ENCODE peak calls at places on chromosomes 2 and 18, in five cellular contexts. O is Peyer's patch, A is fibroblast of lung, Y is A673, R is thoracic aorta. G is an unnamed sample.

GRCh38 chr2:5694016-5694690 is 2.0 kb downstream of the SOX11 start:
- DNase-seq in O (no peak), A (peak; percentile 27), Y (peak; percentile 71), R (no peak), G (no peak)

GRCh38 chr2:159206736-159207380 is 79.6 kb downstream of the WDSUB1 start:
- DNase-seq in O (no peak), A (no peak), Y (no peak), R (no peak), G (no peak)

GRCh38 chr18:50356036-50356945 is 18.6 kb upstream of the SKA1 start:
- DNase-seq in O (no peak), A (no peak), Y (no peak), R (no peak), G (no peak)

GRCh38 chr18:48861181-48861715 is 89.5 kb downstream of the SMAD7 start:
- DNase-seq in O (no peak), A (no peak), Y (no peak), R (no peak), G (no peak)

GRCh38 chr2:110116033-110116710 is 550 bp upstream of the MALL start:
- DNase-seq in O (no peak), A (peak; percentile 81), Y (no peak), R (no peak), G (no peak)

GRCh38 chr2:181586569-181587076 is 70.3 kb downstream of the CERKL start:
- DNase-seq in O (no peak), A (peak; percentile 29), Y (no peak), R (no peak), G (no peak)

GRCh38 chr2:236286866-236287545 is 22.8 kb upstream of the ASB18 start:
- DNase-seq in O (no peak), A (no peak), Y (peak; percentile 11), R (no peak), G (no peak)

GRCh38 chr18:57657566-57657965 is 35.9 kb upstream of the NARS1 start:
- DNase-seq in O (no peak), A (peak; percentile 31), Y (no peak), R (no peak), G (no peak)

GRCh38 chr2:145344076-145344724 is 824.3 kb upstream of the ZEB2 start:
- DNase-seq in O (no peak), A (no peak), Y (no peak), R (no peak), G (no peak)

GRCh38 chr18:6755107-6755506 is 25.6 kb downstream of the ARHGAP28 start:
- DNase-seq in O (no peak), A (no peak), Y (no peak), R (no peak), G (no peak)

GRCh38 chr2:242024751-242025355 is 155.3 kb downstream of the RTP5 start:
- DNase-seq in O (no peak), A (no peak), Y (no peak), R (no peak), G (peak; percentile 5)

GRCh38 chr2:112712903-112713584 is 7.8 kb upstream of the NT5DC4 start:
- DNase-seq in O (no peak), A (peak; percentile 54), Y (no peak), R (no peak), G (no peak)

GRCh38 chr2:154707994-154708393 is 9.5 kb downstream of the KCNJ3 start:
- DNase-seq in O (no peak), A (no peak), Y (no peak), R (no peak), G (no peak)

GRCh38 chr2:31271851-31272267 is 37.9 kb downstream of the EHD3 start:
- DNase-seq in O (no peak), A (no peak), Y (no peak), R (no peak), G (no peak)

GRCh38 chr2:207504513-207505171 is 25.1 kb upstream of the CREB1 start:
- DNase-seq in O (no peak), A (peak; percentile 83), Y (peak; percentile 75), R (no peak), G (no peak)

GRCh38 chr2:136384541-136385303 is 266.8 kb upstream of the CXCR4 start:
- DNase-seq in O (peak; percentile 48), A (peak; percentile 23), Y (peak; percentile 54), R (no peak), G (no peak)

GRCh38 chr2:172282944-172283343 is 144.4 kb upstream of the ITGA6 start:
- DNase-seq in O (no peak), A (peak; percentile 93), Y (peak; percentile 63), R (no peak), G (no peak)

GRCh38 chr2:239378021-239378917 is 22.6 kb downstream of the HDAC4 start:
- DNase-seq in O (no peak), A (no peak), Y (no peak), R (no peak), G (no peak)

GRCh38 chr2:26067980-26068507 is 34.2 kb downstream of the RAB10 start:
- DNase-seq in O (no peak), A (no peak), Y (no peak), R (no peak), G (no peak)

GRCh38 chr2:145777297-145777696 is 1257.4 kb upstream of the ZEB2 start:
- DNase-seq in O (no peak), A (peak; percentile 23), Y (no peak), R (no peak), G (no peak)

GRCh38 chr2:67540962-67541361 is 143.8 kb downstream of the ETAA1 start:
- DNase-seq in O (no peak), A (no peak), Y (no peak), R (no peak), G (no peak)

GRCh38 chr2:148234143-148234542 is 213.3 kb downstream of the MBD5 start:
- DNase-seq in O (no peak), A (no peak), Y (no peak), R (no peak), G (no peak)

GRCh38 chr2:8412586-8412985 is 269.3 kb upstream of the ID2 start:
- DNase-seq in O (no peak), A (peak; percentile 51), Y (peak; percentile 77), R (no peak), G (no peak)

GRCh38 chr18:59927246-59927825 is 27.5 kb downstream of the PMAIP1 start:
- DNase-seq in O (no peak), A (no peak), Y (no peak), R (no peak), G (no peak)

GRCh38 chr2:70552501-70553333 is 909 bp downstream of the TGFA start:
- DNase-seq in O (no peak), A (no peak), Y (peak; percentile 13), R (no peak), G (no peak)

GRCh38 chr2:209523778-209524362 is 100.0 kb downstream of the MAP2 start:
- DNase-seq in O (no peak), A (no peak), Y (no peak), R (no peak), G (no peak)

GRCh38 chr2:135494503-135494902 is 36.5 kb downstream of the ZRANB3 start:
- DNase-seq in O (no peak), A (peak; percentile 63), Y (no peak), R (no peak), G (no peak)

GRCh38 chr2:74052732-74053712 is 68.3 kb downstream of the TET3 start:
- DNase-seq in O (no peak), A (no peak), Y (no peak), R (no peak), G (no peak)

GRCh38 chr2:194545978-194546377 is 1111.0 kb upstream of the SLC39A10 start:
- DNase-seq in O (no peak), A (peak; percentile 7), Y (peak; percentile 17), R (no peak), G (no peak)

DNA sequence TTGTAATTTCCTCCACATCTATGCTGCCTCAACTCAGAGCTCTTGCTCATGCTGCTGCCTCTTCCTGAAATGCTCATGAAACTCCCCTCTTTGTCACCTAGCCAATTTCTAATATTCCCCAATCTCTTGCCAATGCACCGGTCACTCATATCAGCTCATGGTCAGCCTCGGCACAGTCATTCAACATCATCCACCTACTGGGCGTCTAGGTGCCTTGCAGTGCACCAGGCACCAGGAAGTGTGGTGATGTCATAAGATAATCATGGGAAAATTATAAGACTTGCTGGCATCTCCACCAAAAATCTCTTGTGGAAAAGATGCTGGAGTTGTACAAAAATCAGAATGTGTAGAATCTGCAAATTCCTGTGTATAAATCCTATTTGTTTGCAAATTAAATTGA is 52.6 kb upstream of the RAB27B start:
- DNase-seq in O (no peak), A (peak; percentile 61), Y (no peak), R (no peak), G (no peak)
- TF ChIP-seq CTCF in O (no peak), A (peak; percentile 19), Y (no peak), R (no peak), G (no peak)

DNA sequence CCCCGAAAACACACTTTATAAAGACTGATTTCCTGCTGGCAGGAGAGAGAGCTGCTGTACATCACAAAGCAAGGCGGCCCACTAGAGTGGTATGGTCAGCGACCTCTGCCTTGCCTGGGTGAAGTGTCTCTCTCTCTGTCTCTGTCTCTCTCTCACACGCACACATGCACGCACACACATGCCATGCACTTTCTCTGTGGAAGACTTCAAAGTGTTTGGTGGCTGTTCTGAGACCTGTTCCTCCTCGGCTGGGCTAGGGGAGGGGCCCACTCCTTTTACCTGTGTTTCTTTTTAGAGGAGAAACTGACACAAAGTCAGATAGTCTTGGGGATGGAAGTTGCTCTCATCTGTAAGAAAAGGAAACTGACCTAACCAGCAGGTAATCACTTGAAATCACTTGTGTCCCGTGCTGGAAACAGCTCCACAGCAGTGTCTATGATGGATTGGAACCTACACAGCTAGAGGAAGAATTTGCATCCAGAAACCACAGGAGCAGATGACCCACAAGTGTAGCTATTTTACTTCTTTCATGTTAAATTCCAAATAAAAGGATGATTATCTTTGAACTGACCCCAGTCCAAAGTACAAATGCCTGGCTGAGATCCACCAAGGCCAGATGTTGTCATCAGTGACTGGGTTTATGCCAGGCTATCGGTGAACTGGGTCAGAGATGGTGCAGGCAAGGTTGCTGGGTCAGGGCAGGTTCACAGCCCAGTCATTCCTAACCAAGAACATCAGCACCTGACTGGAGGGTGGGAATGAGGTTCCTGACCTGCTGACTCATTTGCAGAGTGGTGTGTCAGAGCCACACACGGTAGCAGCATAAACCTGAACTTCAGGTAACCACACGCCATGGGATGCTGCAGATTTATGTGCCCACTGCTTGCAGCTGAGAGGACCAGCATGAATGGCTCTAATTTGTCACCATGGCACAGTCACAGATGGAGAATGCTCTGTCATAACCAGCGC is 63.0 kb downstream of the NPAS2 start:
- DNase-seq in O (no peak), A (no peak), Y (no peak), R (no peak), G (no peak)
- H3K4me1 ChIP-seq in O (no peaks in the 10 kb centered on the region), A (peaks cover 6% of the 10 kb centered on the region), Y (peaks cover 5% of the 10 kb centered on the region), R (no peaks in the 10 kb centered on the region), G (peaks cover 11% of the 10 kb centered on the region)

GRCh38 chr2:174595415-174595814 is 2.2 kb downstream of the WIPF1 start:
- DNase-seq in O (no peak), A (no peak), Y (no peak), R (no peak), G (no peak)

GRCh38 chr2:174594451-174594850 is 3.2 kb downstream of the WIPF1 start:
- DNase-seq in O (no peak), A (no peak), Y (no peak), R (no peak), G (no peak)

GRCh38 chr2:174597347-174598047 is at the start of gene WIPF1:
- DNase-seq in O (peak; percentile 85), A (peak; percentile 78), Y (no peak), R (no peak), G (no peak)

GRCh38 chr2:174596994-174597346 is 634 bp downstream of the WIPF1 start:
- DNase-seq in O (no peak), A (no peak), Y (no peak), R (no peak), G (no peak)

GRCh38 chr2:174595904-174596397 is 1.7 kb downstream of the WIPF1 start:
- DNase-seq in O (no peak), A (no peak), Y (no peak), R (no peak), G (no peak)
- H3K27ac ChIP-seq in O (peak overlapping the region; percentile 93), A (no peak overlapping the region), Y (no peak overlapping the region), R (peak overlapping the region; percentile 73), G (peak overlapping the region; percentile 86)

GRCh38 chr18:37422116-37422515 is 143.5 kb downstream of the CELF4 start:
- DNase-seq in O (no peak), A (no peak), Y (no peak), R (no peak), G (no peak)
- TF ChIP-seq CTCF in O (no peak), A (no peak), Y (no peak), R (no peak), G (no peak)

G was measured in left lung.